ENCODE peak calls at places on chromosomes 5 and 9, in four cellular contexts. H is WTC11, Y is K562, S is HepG2. M is an unnamed sample.

GRCh38 chr5:89968870-89969472 is 440.6 kb downstream of the CETN3 start:
- DNase-seq in S (no peak), Y (no peak), H (no peak), M (no peak)

GRCh38 chr5:96692436-96692835 is 30.3 kb downstream of the CAST start:
- DNase-seq in Y (no peak), S (no peak), H (no peak), M (no peak)

GRCh38 chr9:26706223-26706622 is 186.4 kb downstream of the CAAP1 start:
- DNase-seq in Y (no peak), H (no peak), S (no peak), M (no peak)

GRCh38 chr5:134177197-134178171 is 734 bp upstream of the SKP1 start:
- DNase-seq in Y (peak; percentile 76), H (no peak), S (peak; percentile 68), M (peak; percentile 7)

GRCh38 chr9:89400398-89401116 is 82.3 kb downstream of the SECISBP2 start:
- DNase-seq in S (no peak), Y (no peak), H (no peak), M (no peak)

GRCh38 chr9:88605500-88606172 is 70.7 kb downstream of the NXNL2 start:
- DNase-seq in Y (no peak), S (no peak), H (no peak), M (no peak)

GRCh38 chr5:179284751-179285191 is 60.5 kb downstream of the ADAMTS2 start:
- DNase-seq in S (no peak), Y (no peak), H (no peak), M (no peak)

GRCh38 chr5:145872486-145872885 is 328 bp downstream of the GRXCR2 start:
- DNase-seq in S (no peak), H (no peak), Y (no peak), M (no peak)

GRCh38 chr5:176646049-176646706 is 1.1 kb upstream of the TSPAN17 start:
- DNase-seq in H (no peak), S (no peak), Y (no peak), M (no peak)

GRCh38 chr9:36903541-36904435 is 130.3 kb downstream of the PAX5 start:
- DNase-seq in S (peak; percentile 12), Y (peak; percentile 51), H (no peak), M (no peak)

GRCh38 chr9:98796364-98797101 is at the start of gene ANKS6:
- DNase-seq in H (peak; percentile 81), S (peak; percentile 33), Y (peak; percentile 95), M (peak; percentile 90)

GRCh38 chr9:104553261-104553660 is 15.7 kb upstream of the OR13C8 start:
- DNase-seq in S (no peak), H (no peak), Y (no peak), M (no peak)

GRCh38 chr9:133031130-133031422 is 279 bp downstream of the GTF3C5 start:
- DNase-seq in Y (no peak), S (no peak), H (no peak), M (no peak)

DNA sequence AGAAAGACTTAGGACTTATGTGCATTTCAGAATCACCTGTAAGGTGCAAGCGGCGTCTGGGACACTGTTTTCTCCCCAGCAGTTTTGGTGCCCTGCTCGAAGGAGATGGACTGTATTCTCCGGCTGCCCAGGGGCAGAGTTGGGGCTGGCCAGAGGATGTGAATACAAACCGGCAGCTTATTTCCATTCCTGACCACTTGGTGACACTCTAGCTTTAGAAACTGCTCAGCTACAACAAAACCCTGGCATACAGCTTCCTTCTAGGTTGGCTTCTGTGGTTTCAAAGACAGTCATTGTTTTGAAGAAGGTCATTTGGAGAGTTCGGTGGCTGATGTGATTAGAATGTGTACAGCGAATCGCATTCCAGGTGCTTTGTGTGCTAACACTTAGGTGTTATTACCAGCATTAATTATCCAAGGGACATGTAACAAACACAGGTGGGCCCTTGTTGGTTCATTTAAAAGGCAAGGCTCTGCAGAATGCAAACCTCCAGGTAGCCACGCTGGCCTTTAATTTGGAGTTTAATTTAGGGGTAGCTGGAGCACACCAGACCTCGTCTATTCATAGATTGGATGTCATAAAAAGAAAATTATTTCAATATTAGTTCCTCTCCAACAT is 191.0 kb downstream of the MAT2B start:
- DNase-seq in S (peak; percentile 38), Y (no peak), H (peak; percentile 53), M (peak; percentile 61)
- TF ChIP-seq SP1 in S (no peak), Y (no peak), H (no peak), M (no peak)

GRCh38 chr5:151633892-151634291 is 42.8 kb upstream of the FAT2 start:
- DNase-seq in H (no peak), Y (no peak), S (no peak), M (no peak)

GRCh38 chr5:151632941-151633340 is 41.8 kb upstream of the FAT2 start:
- DNase-seq in S (no peak), H (no peak), Y (no peak), M (no peak)

GRCh38 chr5:151630088-151630487 is 39.0 kb upstream of the FAT2 start:
- DNase-seq in H (no peak), S (no peak), Y (no peak), M (no peak)

GRCh38 chr5:151631941-151632340 is 40.8 kb upstream of the FAT2 start:
- DNase-seq in S (no peak), H (no peak), Y (no peak), M (no peak)

GRCh38 chr5:151632524-151632923 is 41.4 kb upstream of the FAT2 start:
- DNase-seq in S (peak; percentile 21), Y (no peak), H (no peak), M (no peak)
- TF ChIP-seq ELF4 in S (no peak), Y (no peak), H (no peak), M (no peak)

DNA sequence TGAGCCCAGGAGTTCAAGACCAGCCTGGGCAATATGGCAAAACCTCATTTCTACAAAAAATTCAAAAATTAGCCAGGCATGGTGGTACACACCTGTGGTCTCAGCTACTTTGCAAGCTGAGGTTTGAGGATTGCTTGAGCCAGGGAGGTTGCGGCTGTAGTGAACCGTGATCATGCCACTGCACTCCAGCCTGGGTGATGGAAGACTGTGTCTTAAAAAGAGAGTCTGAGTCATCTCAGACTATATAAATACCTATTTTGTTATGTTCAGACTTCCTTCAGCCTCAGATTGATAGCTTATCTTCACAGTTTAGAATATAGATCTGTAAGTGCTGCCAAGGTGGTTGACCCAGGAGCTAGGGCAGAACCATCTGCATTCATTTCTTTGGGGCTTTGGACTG is 1.6 kb upstream of the PAIP2 start:
- DNase-seq in H (no peak), Y (no peak), S (no peak), M (no peak)
- TF ChIP-seq SP1 in H (no peak), Y (no peak), S (no peak), M (no peak)

DNA sequence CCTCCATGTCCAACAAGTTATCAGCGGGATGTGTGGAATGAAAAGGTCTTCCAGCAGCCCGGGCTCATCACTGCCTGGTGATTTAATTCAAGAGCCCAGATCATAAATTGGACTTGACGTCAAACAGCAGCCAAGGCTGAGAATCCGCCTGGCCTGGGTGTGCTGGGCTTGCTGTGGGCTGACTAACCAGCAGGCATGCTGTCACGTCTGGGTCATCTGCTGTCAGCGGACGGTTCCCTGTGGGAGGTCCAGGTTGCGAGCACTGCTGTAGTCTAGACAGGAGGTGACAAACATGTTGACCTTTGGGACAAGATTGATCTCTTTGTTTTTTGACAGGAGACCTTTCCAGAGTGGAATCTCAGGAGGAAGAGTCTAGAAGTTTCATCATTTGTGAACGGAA is 289.7 kb downstream of the OSTF1 start:
- DNase-seq in S (no peak), Y (no peak), H (no peak), M (peak; percentile 10)
- TF ChIP-seq ELF4 in S (no peak), Y (no peak), H (no peak), M (no peak)

GRCh38 chr5:6736524-6737042 is 23.4 kb downstream of the TENT4A start:
- DNase-seq in S (no peak), Y (no peak), H (no peak), M (no peak)

GRCh38 chr5:6742081-6742758 is 29.0 kb downstream of the TENT4A start:
- DNase-seq in S (no peak), Y (no peak), H (no peak), M (no peak)

GRCh38 chr5:6740586-6741150 is 27.4 kb downstream of the TENT4A start:
- DNase-seq in Y (no peak), H (no peak), S (no peak), M (no peak)

GRCh38 chr5:6737043-6737941 is 24.1 kb downstream of the TENT4A start:
- DNase-seq in Y (no peak), S (no peak), H (no peak), M (no peak)

DNA sequence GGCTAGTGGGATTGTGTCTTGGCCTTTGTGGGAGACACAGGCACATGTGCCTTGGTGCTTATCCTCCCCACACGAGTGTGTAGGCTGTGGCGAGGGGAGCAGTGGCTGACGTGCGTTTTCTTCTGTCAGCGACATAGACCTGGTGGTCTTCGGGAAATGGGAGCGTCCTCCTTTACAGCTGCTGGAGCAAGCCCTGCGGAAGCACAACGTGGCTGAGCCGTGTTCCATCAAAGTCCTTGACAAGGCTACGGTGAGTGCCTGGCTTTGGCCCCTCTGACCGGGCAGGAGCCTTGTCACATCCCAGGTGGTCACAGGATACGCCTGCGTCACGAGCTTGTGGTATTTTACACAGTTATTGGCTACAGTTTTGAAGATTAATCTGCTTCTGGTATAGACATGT is 26.4 kb downstream of the TENT4A start:
- DNase-seq in Y (no peak), S (no peak), H (no peak), M (no peak)
- TF ChIP-seq SP1 in Y (no peak), S (no peak), H (no peak), M (no peak)

GRCh38 chr9:120152295-120152694 is 427.7 kb downstream of the CDK5RAP2 start:
- DNase-seq in H (peak; percentile 45), S (no peak), Y (peak; percentile 38), M (peak; percentile 20)
- TF ChIP-seq ELF4 in H (no peak), S (no peak), Y (no peak), M (no peak)

GRCh38 chr5:76163111-76163628 is 80.0 kb downstream of the SV2C start:
- DNase-seq in Y (no peak), S (no peak), H (no peak), M (no peak)

GRCh38 chr5:76165029-76165428 is 81.8 kb downstream of the SV2C start:
- DNase-seq in S (no peak), Y (no peak), H (no peak), M (no peak)

GRCh38 chr5:76165961-76166360 is 82.8 kb downstream of the SV2C start:
- DNase-seq in S (no peak), Y (no peak), H (no peak), M (no peak)

GRCh38 chr5:76166886-76167576 is 83.8 kb downstream of the SV2C start:
- DNase-seq in H (no peak), S (no peak), Y (no peak), M (no peak)

DNA sequence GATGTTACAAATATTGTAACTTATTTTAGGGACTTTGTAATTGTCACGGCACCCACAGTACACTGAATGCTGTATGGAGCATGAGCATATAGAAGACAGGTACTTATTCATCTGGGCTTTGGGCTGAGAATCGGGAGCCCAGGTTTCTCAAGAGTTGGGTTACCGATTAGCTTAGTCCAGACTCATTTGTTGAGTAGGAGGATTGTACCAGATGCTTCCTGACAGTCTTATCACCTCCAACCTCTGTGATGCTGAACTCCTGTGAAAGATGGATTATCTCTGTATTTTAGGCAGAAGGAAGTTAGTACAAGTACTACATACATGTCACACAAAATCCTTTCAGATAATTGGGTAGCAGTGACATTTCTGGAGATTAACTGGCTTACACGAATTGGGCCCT is 79.2 kb downstream of the SV2C start:
- DNase-seq in Y (no peak), S (no peak), H (no peak), M (no peak)
- TF ChIP-seq SP1 in Y (no peak), S (no peak), H (no peak), M (no peak)

GRCh38 chr9:81665514-81665838 is 23.9 kb downstream of the TLE1 start:
- DNase-seq in S (no peak), H (peak; percentile 28), Y (no peak), M (no peak)
- TF ChIP-seq ELF4 in S (no peak), H (no peak), Y (no peak), M (no peak)